ENCODE peak calls at places on chromosome 12, in seven cellular contexts. F is H9, Q is neuronal stem cell, U is trophoblast cell, S is IMR-90, R is mesendoderm, V is H1. E is an unnamed sample.

GRCh38 chr12:108833355-108833733 is 24.0 kb downstream of the SSH1 start:
- DNase-seq in S (peak; percentile 90), U (peak; percentile 75), Q (no peak), F (peak; percentile 72), R (peak; percentile 98), V (no peak), E (peak; percentile 94)

GRCh38 chr12:43789941-43790340 is 16.2 kb downstream of the TWF1 start:
- DNase-seq in U (no peak), R (peak; percentile 60), Q (no peak), V (no peak), S (peak; percentile 77), F (no peak), E (no peak)

GRCh38 chr12:79344855-79345840 is 345.6 kb downstream of the PAWR start:
- DNase-seq in V (peak; percentile 25), Q (peak; percentile 15), R (peak; percentile 81), F (peak; percentile 72), U (peak; percentile 79), S (peak; percentile 50), E (peak; percentile 26)

GRCh38 chr12:91172051-91172450 is 10.6 kb downstream of the DCN start:
- DNase-seq in Q (no peak), S (no peak), F (no peak), U (no peak), R (no peak), V (no peak), E (no peak)

GRCh38 chr12:102478416-102479098 is 1.8 kb downstream of the IGF1 start:
- DNase-seq in U (no peak), S (no peak), V (no peak), F (peak; percentile 47), Q (peak; percentile 20), R (peak; percentile 84), E (no peak)

GRCh38 chr12:3116106-3116898 is 39.1 kb downstream of the TSPAN9 start:
- DNase-seq in F (peak; percentile 28), S (peak; percentile 40), V (no peak), Q (no peak), R (no peak), U (no peak), E (peak; percentile 36)

GRCh38 chr12:128982933-128983332 is 129.7 kb downstream of the GLT1D1 start:
- DNase-seq in R (no peak), V (no peak), Q (no peak), S (no peak), U (no peak), F (no peak), E (no peak)

GRCh38 chr12:131564843-131565242 is 146.0 kb upstream of the SFSWAP start:
- DNase-seq in V (no peak), S (no peak), U (no peak), R (no peak), F (peak; percentile 18), Q (no peak), E (no peak)

GRCh38 chr12:45355750-45356149 is 139.9 kb downstream of the ANO6 start:
- DNase-seq in F (no peak), V (no peak), R (no peak), Q (no peak), S (peak; percentile 15), U (peak; percentile 81), E (no peak)

GRCh38 chr12:19683178-19683927 is 244.1 kb downstream of the AEBP2 start:
- DNase-seq in R (no peak), V (no peak), U (no peak), S (peak; percentile 73), Q (no peak), F (no peak), E (peak; percentile 82)

GRCh38 chr12:106137456-106138278 is 1.1 kb downstream of the NUAK1 start:
- DNase-seq in S (peak; percentile 15), U (no peak), R (no peak), V (no peak), Q (no peak), F (no peak), E (peak; percentile 48)

GRCh38 chr12:67691220-67691619 is 42.7 kb downstream of the DYRK2 start:
- DNase-seq in U (no peak), S (no peak), R (no peak), V (no peak), Q (no peak), F (no peak), E (no peak)

GRCh38 chr12:24864796-24865125 is 84.1 kb downstream of the BCAT1 start:
- DNase-seq in R (peak; percentile 83), F (no peak), U (no peak), S (peak; percentile 60), Q (no peak), V (no peak), E (peak; percentile 49)

DNA sequence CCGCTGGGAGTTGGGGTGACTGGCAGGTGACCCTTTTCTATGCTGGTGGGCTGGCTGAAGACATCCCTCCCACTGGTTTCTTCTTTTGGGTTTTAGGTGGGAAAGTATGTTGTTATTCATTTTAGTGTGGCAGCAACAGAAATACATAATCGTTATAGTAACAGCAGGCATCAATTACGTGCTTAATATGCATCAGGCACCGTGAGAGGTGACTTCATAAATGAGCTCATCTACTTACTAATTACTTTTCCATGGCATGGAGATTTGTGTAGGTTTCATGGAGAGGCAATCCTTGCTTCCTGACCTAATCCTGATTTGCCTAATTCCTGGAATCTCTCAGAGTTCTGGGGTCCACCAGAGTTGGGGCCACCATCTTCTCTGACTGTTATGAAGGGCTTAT is 13.4 kb upstream of the CELA1 start:
- DNase-seq in U (no peak), V (no peak), S (no peak), Q (no peak), R (no peak), F (no peak), E (no peak)
- H3K4me1 ChIP-seq in U (peaks cover 21% of the 10 kb centered on the region), V (no peaks in the 10 kb centered on the region), S (peaks cover 2% of the 10 kb centered on the region), Q (no peaks in the 10 kb centered on the region), R (no peaks in the 10 kb centered on the region), F (no peaks in the 10 kb centered on the region), E (no peaks in the 10 kb centered on the region)

GRCh38 chr12:51635371-51635770 is 44.3 kb downstream of the SCN8A start:
- DNase-seq in S (peak; percentile 20), Q (no peak), R (no peak), F (no peak), V (no peak), U (peak; percentile 33), E (peak; percentile 15)
- H3K18ac ChIP-seq in S (no peak overlapping the region), Q (no peak overlapping the region), R (no peak overlapping the region), F (no peak overlapping the region), V (no peak overlapping the region), U (no peak overlapping the region), E (no peak overlapping the region)

DNA sequence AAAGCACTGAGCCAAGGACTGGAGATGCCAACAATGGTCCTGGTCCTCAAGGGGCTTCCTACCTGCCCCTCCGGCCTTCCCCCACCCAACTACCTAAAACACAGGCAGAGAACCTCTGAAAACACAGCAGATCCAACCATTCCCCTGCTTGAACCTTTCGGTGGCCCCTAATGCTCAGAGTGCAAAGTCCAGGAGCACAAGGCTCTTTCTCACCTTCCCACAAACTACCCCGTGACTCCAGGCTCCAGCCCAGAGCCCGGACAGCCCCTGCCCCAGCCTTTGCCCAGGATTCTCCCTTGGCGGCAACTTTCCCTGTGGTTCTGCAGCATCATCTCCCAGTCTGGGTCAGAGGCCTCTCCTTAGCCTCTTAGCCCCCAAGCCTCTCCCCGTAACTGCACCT is 1.6 kb upstream of the CD9 start:
- DNase-seq in S (no peak), Q (no peak), V (no peak), F (no peak), R (no peak), U (no peak), E (no peak)
- H3K23ac ChIP-seq in S (no peak overlapping the region), Q (no peak overlapping the region), V (no peak overlapping the region), F (no peak overlapping the region), R (no peak overlapping the region), U (no peak overlapping the region), E (no peak overlapping the region)

DNA sequence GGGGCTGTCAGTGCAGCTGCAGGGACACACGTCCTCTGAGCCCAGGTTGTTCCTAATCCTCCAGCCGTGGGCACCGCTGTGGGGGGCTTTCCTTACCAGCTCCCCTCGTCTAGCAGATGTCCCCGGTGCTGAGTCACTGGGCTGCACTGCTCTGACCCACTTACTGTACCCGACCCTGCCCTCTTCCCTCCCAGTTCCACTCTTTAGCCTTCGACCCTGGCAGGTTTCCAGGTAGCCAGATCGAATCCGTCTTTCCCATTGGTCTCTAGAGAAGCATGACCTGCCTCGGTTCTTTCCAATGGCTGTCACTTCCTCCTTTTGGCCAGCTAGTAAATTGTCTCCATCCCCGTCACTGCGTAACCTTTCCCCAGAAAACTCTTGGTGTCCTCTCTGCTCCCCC is 48.4 kb downstream of the ELK3 start:
- DNase-seq in R (no peak), U (peak; percentile 29), S (no peak), F (no peak), V (no peak), Q (no peak), E (no peak)
- H3K4me1 ChIP-seq in R (no peaks in the 10 kb centered on the region), U (peaks cover 14% of the 10 kb centered on the region), S (peaks cover 15% of the 10 kb centered on the region), F (no peaks in the 10 kb centered on the region), V (peaks cover 3% of the 10 kb centered on the region), Q (peaks cover 13% of the 10 kb centered on the region), E (peaks cover 9% of the 10 kb centered on the region)

GRCh38 chr12:66662179-66662578 is 16.7 kb downstream of the GRIP1 start:
- DNase-seq in U (peak; percentile 43), S (no peak), V (no peak), R (no peak), F (no peak), Q (no peak), E (no peak)
- H3K18ac ChIP-seq in U (no peak overlapping the region), S (no peak overlapping the region), V (no peak overlapping the region), R (no peak overlapping the region), F (no peak overlapping the region), Q (no peak overlapping the region), E (no peak overlapping the region)